ENCODE peak calls at places on chromosome 12, in four cellular contexts. P is fibroblast of the aortic adventitia, S is right cardiac atrium, X is NCI-H1092 treated with DMSO at 0.1 percent for 48 hours. A is an unnamed sample.

GRCh38 chr12:2752676-2753371 is 41.9 kb upstream of the FKBP4 start:
- DNase-seq in P (peak), S (peak), X (peak), A (peak)

GRCh38 chr12:70557583-70558263 is 79.5 kb downstream of the PTPRB start:
- DNase-seq in P (no peak), S (no peak), X (no peak), A (no peak)

GRCh38 chr12:40137252-40137651 is 31.4 kb upstream of the SLC2A13 start:
- DNase-seq in P (no peak), S (no peak), X (no peak), A (no peak)

GRCh38 chr12:99235381-99235780 is 412.2 kb upstream of the GARIN6 start:
- DNase-seq in P (no peak), S (no peak), X (no peak), A (no peak)

GRCh38 chr12:98208846-98209245 is 306.5 kb upstream of the TMPO start:
- DNase-seq in P (no peak), S (no peak), X (peak), A (no peak)

GRCh38 chr12:87491598-87491997 is 537.6 kb downstream of the C12orf50 start:
- DNase-seq in P (no peak), S (no peak), X (no peak), A (no peak)

GRCh38 chr12:3173008-3173553 is 95.9 kb downstream of the TSPAN9 start:
- DNase-seq in P (no peak), S (no peak), X (no peak), A (no peak)

GRCh38 chr12:52307836-52308806 is 13.1 kb downstream of the KRT83 start:
- DNase-seq in P (peak), S (peak), X (peak), A (no peak)

GRCh38 chr12:105334001-105334400 is 3.5 kb downstream of the C12orf75 start:
- DNase-seq in P (peak), S (no peak), X (no peak), A (no peak)

GRCh38 chr12:88903333-88903732 is 323.1 kb upstream of the KITLG start:
- DNase-seq in P (no peak), S (no peak), X (no peak), A (no peak)

GRCh38 chr12:79347852-79348251 is 342.9 kb downstream of the PAWR start:
- DNase-seq in P (no peak), S (no peak), X (no peak), A (no peak)

GRCh38 chr12:53334822-53335221 is 1.3 kb downstream of the SP7 start:
- DNase-seq in P (no peak), S (no peak), X (no peak), A (no peak)

GRCh38 chr12:124636138-124636968 is 68.9 kb upstream of the NCOR2 start:
- DNase-seq in P (peak), S (no peak), X (no peak), A (no peak)

GRCh38 chr12:53034459-53034858 is 15.4 kb upstream of the TNS2 start:
- DNase-seq in P (no peak), S (no peak), X (no peak), A (no peak)

GRCh38 chr12:52710744-52711143 is 7.4 kb upstream of the KRT77 start:
- DNase-seq in P (no peak), S (no peak), X (no peak), A (no peak)

GRCh38 chr12:97168804-97169203 is 261.7 kb downstream of the NEDD1 start:
- DNase-seq in P (no peak), S (no peak), X (peak), A (no peak)

GRCh38 chr12:124535066-124535740 is 32.2 kb downstream of the NCOR2 start:
- DNase-seq in P (no peak), S (peak), X (no peak), A (no peak)

GRCh38 chr12:39931231-39931630 is 174.7 kb downstream of the SLC2A13 start:
- DNase-seq in P (no peak), S (no peak), X (no peak), A (no peak)

GRCh38 chr12:127008758-127009403 is 1258.1 kb upstream of the TMEM132C start:
- DNase-seq in P (no peak), S (no peak), X (no peak), A (no peak)

GRCh38 chr12:113880337-113880736 is 85.8 kb downstream of the RBM19 start:
- DNase-seq in P (no peak), S (no peak), X (peak), A (no peak)

GRCh38 chr12:9805883-9806282 is 21.4 kb upstream of the KLRF1 start:
- DNase-seq in P (no peak), S (no peak), X (no peak), A (no peak)

GRCh38 chr12:19992311-19992710 is 376.0 kb upstream of the PDE3A start:
- DNase-seq in P (no peak), S (no peak), X (no peak), A (no peak)

GRCh38 chr12:69648476-69648875 is 37.8 kb upstream of the LRRC10 start:
- DNase-seq in P (peak), S (no peak), X (no peak), A (no peak)

GRCh38 chr12:29611906-29612305 is 114.4 kb upstream of the OVCH1 start:
- DNase-seq in P (peak), S (no peak), X (peak), A (no peak)

GRCh38 chr12:43742106-43742505 is 16.5 kb downstream of the PUS7L start:
- DNase-seq in P (peak), S (no peak), X (no peak), A (no peak)

A was measured in ovary.